ENCODE peak calls at places on chromosomes 3 and 15, in four cellular contexts. One of them, this sample, is unnamed.

GRCh38 chr3:135966349-135966695 is 794 bp downstream of the PPP2R3A start:
- DNase-seq in cardiac fibroblast: no peak
- DNase-seq in activated T-cell treated with anti-CD3 and anti-CD28 coated beads, Interleukin-2, amount 50 U/mL, for 72 hours: no peak
- DNase-seq in Ammon's horn: peak
- DNase-seq in this sample: no peak

GRCh38 chr3:187922704-187923393 is 177.6 kb upstream of the BCL6 start:
- DNase-seq in cardiac fibroblast: peak
- DNase-seq in activated T-cell treated with anti-CD3 and anti-CD28 coated beads, Interleukin-2, amount 50 U/mL, for 72 hours: peak
- DNase-seq in Ammon's horn: no peak
- DNase-seq in this sample: peak

GRCh38 chr3:63809607-63810006 is 9.5 kb upstream of the C3orf49 start:
- DNase-seq in cardiac fibroblast: no peak
- DNase-seq in activated T-cell treated with anti-CD3 and anti-CD28 coated beads, Interleukin-2, amount 50 U/mL, for 72 hours: no peak
- DNase-seq in Ammon's horn: no peak
- DNase-seq in this sample: no peak

GRCh38 chr3:192090586-192090985 is 629.6 kb downstream of the PYDC2 start:
- DNase-seq in cardiac fibroblast: no peak
- DNase-seq in activated T-cell treated with anti-CD3 and anti-CD28 coated beads, Interleukin-2, amount 50 U/mL, for 72 hours: no peak
- DNase-seq in Ammon's horn: no peak
- DNase-seq in this sample: no peak

GRCh38 chr15:31013863-31014607 is 22.6 kb upstream of the MTMR10 start:
- DNase-seq in cardiac fibroblast: no peak
- DNase-seq in activated T-cell treated with anti-CD3 and anti-CD28 coated beads, Interleukin-2, amount 50 U/mL, for 72 hours: no peak
- DNase-seq in Ammon's horn: no peak
- DNase-seq in this sample: no peak

GRCh38 chr15:40339621-40339945 is 1.2 kb downstream of the CCDC9B start:
- DNase-seq in cardiac fibroblast: no peak
- DNase-seq in activated T-cell treated with anti-CD3 and anti-CD28 coated beads, Interleukin-2, amount 50 U/mL, for 72 hours: no peak
- DNase-seq in Ammon's horn: no peak
- DNase-seq in this sample: no peak

GRCh38 chr3:154486949-154487348 is 57.0 kb upstream of the GPR149 start:
- DNase-seq in cardiac fibroblast: no peak
- DNase-seq in activated T-cell treated with anti-CD3 and anti-CD28 coated beads, Interleukin-2, amount 50 U/mL, for 72 hours: no peak
- DNase-seq in Ammon's horn: no peak
- DNase-seq in this sample: no peak

GRCh38 chr15:62938825-62939224 is 103.7 kb upstream of the TPM1 start:
- DNase-seq in cardiac fibroblast: no peak
- DNase-seq in activated T-cell treated with anti-CD3 and anti-CD28 coated beads, Interleukin-2, amount 50 U/mL, for 72 hours: no peak
- DNase-seq in Ammon's horn: peak
- DNase-seq in this sample: no peak

This sample was measured in activated naive CD4-positive, alpha-beta T cell treated with anti-CD3 and anti-CD28 coated beads for 36 hours.